ENCODE peak calls at places on chromosome 1, in five cellular contexts. One of them, this sample, is unnamed.

GRCh38 chr1:207145401-207146058 is 41.5 kb downstream of the C4BPA start:
- DNase-seq in GM12892: no peak
- DNase-seq in tibial nerve: no peak
- DNase-seq in KG1: no peak
- DNase-seq in BJ: no peak
- DNase-seq in this sample: no peak

GRCh38 chr1:160260436-160261382 is 1.6 kb downstream of the DCAF8 start:
- DNase-seq in GM12892: no peak
- DNase-seq in tibial nerve: no peak
- DNase-seq in KG1: peak; percentile 16
- DNase-seq in BJ: peak; percentile 75
- DNase-seq in this sample: peak; percentile 65

GRCh38 chr1:92230736-92231135 is 13.0 kb downstream of the C1orf146 start:
- DNase-seq in GM12892: no peak
- DNase-seq in tibial nerve: no peak
- DNase-seq in KG1: no peak
- DNase-seq in BJ: no peak
- DNase-seq in this sample: no peak

GRCh38 chr1:164191191-164191590 is 367.8 kb upstream of the PBX1 start:
- DNase-seq in GM12892: no peak
- DNase-seq in tibial nerve: no peak
- DNase-seq in KG1: no peak
- DNase-seq in BJ: no peak
- DNase-seq in this sample: no peak

GRCh38 chr1:47901001-47901575 is 96.1 kb downstream of the TRABD2B start:
- DNase-seq in GM12892: no peak
- DNase-seq in tibial nerve: no peak
- DNase-seq in KG1: no peak
- DNase-seq in BJ: no peak
- DNase-seq in this sample: no peak

GRCh38 chr1:70440642-70441391 is 29.7 kb downstream of the CTH start:
- DNase-seq in GM12892: no peak
- DNase-seq in tibial nerve: no peak
- DNase-seq in KG1: no peak
- DNase-seq in BJ: no peak
- DNase-seq in this sample: no peak

GRCh38 chr1:57599233-57599994 is 175.6 kb upstream of the DAB1 start:
- DNase-seq in GM12892: no peak
- DNase-seq in tibial nerve: no peak
- DNase-seq in KG1: no peak
- DNase-seq in BJ: peak; percentile 34
- DNase-seq in this sample: peak; percentile 2

GRCh38 chr1:61536174-61536573 is 188.8 kb downstream of the TM2D1 start:
- DNase-seq in GM12892: no peak
- DNase-seq in tibial nerve: no peak
- DNase-seq in KG1: no peak
- DNase-seq in BJ: no peak
- DNase-seq in this sample: no peak

GRCh38 chr1:2300851-2301606 is 72.9 kb downstream of the SKI start:
- DNase-seq in GM12892: peak; percentile 86
- DNase-seq in tibial nerve: peak; percentile 70
- DNase-seq in KG1: peak; percentile 93
- DNase-seq in BJ: no peak
- DNase-seq in this sample: no peak

This sample was measured in AG04449.